ENCODE peak calls at places on chromosomes 12 and 14, in six cellular contexts. P is neural progenitor cell, Y is ovary, U is lower lobe of right lung, C is left ventricle myocardium inferior, L is stomach. W is an unnamed sample. For H3K4me1 and H3K9me3, the result is how much of the 10 kb centered on the place peaks cover.

GRCh38 chr14:69612014-69612758 is 790 bp downstream of the SUSD6 start:
- DNase-seq in P (peak), Y (peak), L (no peak), U (peak), C (peak), W (peak)

GRCh38 chr12:31728289-31728916 is 418 bp downstream of the AMN1 start:
- DNase-seq in P (no peak), L (peak), Y (no peak), C (no peak), U (peak), W (peak)

GRCh38 chr12:124110372-124110883 is 137.4 kb downstream of the ZNF664 start:
- DNase-seq in Y (no peak), P (no peak), U (no peak), C (no peak), L (no peak), W (no peak)

GRCh38 chr12:71799105-71799504 is 40.5 kb upstream of the TBC1D15 start:
- DNase-seq in C (no peak), L (no peak), P (peak), Y (no peak), U (no peak), W (no peak)

GRCh38 chr14:89493406-89493805 is 76.4 kb upstream of the FOXN3 start:
- DNase-seq in C (no peak), P (no peak), Y (no peak), L (no peak), U (no peak), W (no peak)

GRCh38 chr14:75341639-75342038 is 63.0 kb downstream of the FOS start:
- DNase-seq in U (no peak), L (no peak), Y (no peak), C (no peak), P (no peak), W (no peak)

GRCh38 chr14:32545858-32546210 is 216.7 kb downstream of the AKAP6 start:
- DNase-seq in U (no peak), Y (no peak), C (no peak), L (no peak), P (no peak), W (no peak)

GRCh38 chr12:131542351-131542750 is 168.5 kb upstream of the SFSWAP start:
- DNase-seq in C (no peak), P (no peak), U (no peak), Y (no peak), L (no peak), W (no peak)

GRCh38 chr12:95942106-95942531 is 295 bp downstream of the CCDC38 start:
- DNase-seq in P (no peak), Y (no peak), U (no peak), C (no peak), L (no peak), W (no peak)

GRCh38 chr12:56257491-56258067 is 605 bp downstream of the ANKRD52 start:
- DNase-seq in L (no peak), U (no peak), Y (no peak), P (peak), C (no peak), W (no peak)

GRCh38 chr14:38786921-38787320 is 316.1 kb downstream of the SEC23A start:
- DNase-seq in U (no peak), C (no peak), Y (no peak), L (no peak), P (no peak), W (no peak)

GRCh38 chr12:991350-992278 is 591 bp downstream of the ERC1 start:
- DNase-seq in P (peak), Y (no peak), U (no peak), C (no peak), L (no peak), W (peak)

DNA sequence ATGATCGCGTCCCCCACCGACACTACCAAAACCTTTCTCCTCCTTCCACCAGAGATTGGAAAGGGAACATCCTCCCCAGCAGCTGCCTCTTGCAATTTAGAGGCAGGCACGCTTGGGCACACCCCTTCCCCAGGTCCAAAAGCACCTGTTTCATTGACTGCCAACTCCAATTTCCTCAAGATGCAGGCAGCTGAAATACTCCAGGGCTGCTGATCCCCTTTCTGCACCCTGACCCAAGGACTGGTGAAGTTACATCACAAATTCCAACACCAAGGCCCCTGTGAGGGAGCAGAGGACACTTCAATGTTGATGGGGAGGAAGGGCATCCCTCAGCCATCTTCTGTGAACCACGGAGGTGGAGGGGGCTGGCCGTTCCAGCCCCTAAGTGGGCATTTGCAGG is 33.8 kb downstream of the BCL11B start:
- DNase-seq in P (no peak), L (no peak), C (no peak), U (no peak), Y (no peak), W (no peak)
- H3K4me1 ChIP-seq in P (under half), L (under half), C (under half), U (under half), Y (under half), W (under half)

GRCh38 chr12:34333337-34333736 is 311.0 kb downstream of the ALG10 start:
- DNase-seq in C (no peak), Y (no peak), U (no peak), L (no peak), P (no peak), W (no peak)
- H3K9me3 ChIP-seq in C (under half), Y (under half), U (under half), L (half or more), P (under half), W (half or more)

GRCh38 chr14:60736494-60736893 is 1.9 kb downstream of the MNAT1 start:
- DNase-seq in L (no peak), Y (no peak), U (no peak), C (no peak), P (peak), W (no peak)

GRCh38 chr14:60738843-60739508 is 4.4 kb downstream of the MNAT1 start:
- DNase-seq in Y (no peak), U (no peak), L (no peak), P (no peak), C (no peak), W (no peak)

GRCh38 chr14:60732840-60733483 is 1.6 kb upstream of the MNAT1 start:
- DNase-seq in P (no peak), L (no peak), U (no peak), C (no peak), Y (no peak), W (no peak)

GRCh38 chr14:60734465-60735242 is at the start of gene MNAT1:
- DNase-seq in P (peak), C (peak), L (peak), Y (peak), U (peak), W (peak)
- TF ChIP-seq CTCF in P (no peak), C (no peak), L (no peak), Y (no peak), U (no peak), W (no peak)

GRCh38 chr14:88039197-88039596 is 34.3 kb downstream of the GPR65 start:
- DNase-seq in U (no peak), P (no peak), L (no peak), Y (no peak), C (no peak), W (no peak)
- H3K4me1 ChIP-seq in U (under half), P (under half), L (under half), Y (under half), C (under half), W (under half)

DNA sequence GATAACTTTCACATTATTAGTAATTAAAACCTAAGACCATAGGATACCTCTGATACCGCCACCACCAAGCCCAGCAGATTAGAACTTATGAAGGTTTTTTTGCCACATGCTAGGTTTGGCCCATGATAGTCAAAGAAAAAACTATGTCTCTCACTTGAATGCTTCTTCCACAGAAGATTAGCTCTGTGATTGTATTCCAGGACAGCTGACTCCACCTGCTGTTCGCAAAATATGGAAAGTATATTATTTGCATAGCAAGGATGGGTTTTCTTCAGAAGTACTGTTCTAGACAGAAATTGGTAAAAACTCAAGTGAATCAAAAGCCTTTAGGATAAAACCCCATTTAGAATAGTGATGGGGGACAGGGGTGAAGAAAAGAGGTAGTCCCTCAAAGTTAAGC is 42.2 kb downstream of the PPFIBP1 start:
- DNase-seq in Y (no peak), L (no peak), C (no peak), P (no peak), U (no peak), W (no peak)
- H3K9me3 ChIP-seq in Y (under half), L (under half), C (under half), P (under half), U (under half), W (under half)

GRCh38 chr12:75488553-75488952 is 8.0 kb downstream of the GLIPR1 start:
- DNase-seq in Y (no peak), L (no peak), C (no peak), U (no peak), P (peak), W (no peak)
- TF ChIP-seq CTCF in Y (no peak), L (no peak), C (peak), U (peak), P (peak), W (no peak)

GRCh38 chr12:122836027-122836921 is 1.0 kb downstream of the HIP1R start:
- DNase-seq in C (no peak), U (peak), L (peak), Y (no peak), P (peak), W (peak)
- H3K4me1 ChIP-seq in C (under half), U (under half), L (under half), Y (under half), P (under half), W (half or more)

DNA sequence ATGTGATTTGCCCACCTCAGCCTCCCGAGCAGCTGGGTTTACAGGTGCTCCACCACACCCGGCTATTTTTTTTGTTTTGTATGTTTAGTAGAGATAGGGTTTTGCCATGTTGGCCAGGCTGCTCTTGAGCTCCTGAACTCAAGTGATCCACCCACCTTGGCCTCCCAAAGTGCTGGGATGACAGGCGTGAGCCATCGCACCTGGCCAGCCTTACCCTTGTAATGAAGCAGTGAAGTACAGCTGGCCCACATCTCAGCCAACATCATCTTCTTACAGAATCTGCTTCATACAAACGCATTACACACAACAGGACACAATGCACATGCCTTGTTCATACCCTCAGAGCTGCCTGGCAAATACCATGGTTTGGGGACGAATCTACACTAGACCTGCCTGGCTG is 31.3 kb upstream of the CHFR start:
- DNase-seq in Y (no peak), P (no peak), C (no peak), L (no peak), U (no peak), W (no peak)
- H3K9me3 ChIP-seq in Y (under half), P (half or more), C (half or more), L (half or more), U (half or more), W (half or more)